ENCODE peak calls at places on chromosomes 12 and 14, in five cellular contexts. One of them, this sample, is unnamed.

GRCh38 chr12:106417926-106418910 is 60.7 kb downstream of the POLR3B start:
- DNase-seq in breast epithelium: no peak
- DNase-seq in HCT116: peak; percentile 51
- DNase-seq in stomach: no peak
- DNase-seq in transverse colon: no peak
- DNase-seq in this sample: no peak

GRCh38 chr14:53195949-53196348 is 42.8 kb upstream of the DDHD1 start:
- DNase-seq in breast epithelium: no peak
- DNase-seq in HCT116: no peak
- DNase-seq in stomach: no peak
- DNase-seq in transverse colon: no peak
- DNase-seq in this sample: no peak

GRCh38 chr12:28460420-28461130 is 270.3 kb downstream of the CCDC91 start:
- DNase-seq in breast epithelium: no peak
- DNase-seq in HCT116: no peak
- DNase-seq in stomach: no peak
- DNase-seq in transverse colon: no peak
- DNase-seq in this sample: peak; percentile 60

GRCh38 chr14:73740921-73741326 is 26.7 kb upstream of the PNMA1 start:
- DNase-seq in breast epithelium: peak; percentile 77
- DNase-seq in HCT116: peak; percentile 61
- DNase-seq in stomach: peak; percentile 92
- DNase-seq in transverse colon: peak; percentile 92
- DNase-seq in this sample: peak; percentile 64

GRCh38 chr14:91409991-91410401 is 7.6 kb downstream of the CCDC88C start:
- DNase-seq in breast epithelium: no peak
- DNase-seq in HCT116: no peak
- DNase-seq in stomach: no peak
- DNase-seq in transverse colon: no peak
- DNase-seq in this sample: no peak

GRCh38 chr12:12561305-12562015 is 1.2 kb downstream of the DUSP16 start:
- DNase-seq in breast epithelium: peak; percentile 62
- DNase-seq in HCT116: no peak
- DNase-seq in stomach: peak; percentile 69
- DNase-seq in transverse colon: peak; percentile 64
- DNase-seq in this sample: peak; percentile 62

GRCh38 chr12:71469235-71469873 is 29.8 kb downstream of the LGR5 start:
- DNase-seq in breast epithelium: no peak
- DNase-seq in HCT116: peak; percentile 44
- DNase-seq in stomach: no peak
- DNase-seq in transverse colon: no peak
- DNase-seq in this sample: peak; percentile 30

GRCh38 chr14:90846511-90846910 is 30.3 kb upstream of the TTC7B start:
- DNase-seq in breast epithelium: no peak
- DNase-seq in HCT116: no peak
- DNase-seq in stomach: no peak
- DNase-seq in transverse colon: no peak
- DNase-seq in this sample: no peak

GRCh38 chr12:102417055-102417454 is 63.3 kb downstream of the IGF1 start:
- DNase-seq in breast epithelium: no peak
- DNase-seq in HCT116: no peak
- DNase-seq in stomach: no peak
- DNase-seq in transverse colon: no peak
- DNase-seq in this sample: no peak

GRCh38 chr12:56629459-56630179 is 507 bp downstream of the BAZ2A start:
- DNase-seq in breast epithelium: peak; percentile 37
- DNase-seq in HCT116: no peak
- DNase-seq in stomach: no peak
- DNase-seq in transverse colon: peak; percentile 39
- DNase-seq in this sample: peak; percentile 34

GRCh38 chr12:56628671-56629458 is 1.3 kb downstream of the BAZ2A start:
- DNase-seq in breast epithelium: peak; percentile 56
- DNase-seq in HCT116: no peak
- DNase-seq in stomach: peak; percentile 70
- DNase-seq in transverse colon: peak; percentile 79
- DNase-seq in this sample: peak; percentile 66

GRCh38 chr12:56631790-56632700 is 1.9 kb upstream of the BAZ2A start:
- DNase-seq in breast epithelium: peak; percentile 67
- DNase-seq in HCT116: no peak
- DNase-seq in stomach: peak; percentile 82
- DNase-seq in transverse colon: peak; percentile 89
- DNase-seq in this sample: peak; percentile 83

GRCh38 chr12:56632701-56633464 is 2.8 kb upstream of the BAZ2A start:
- DNase-seq in breast epithelium: no peak
- DNase-seq in HCT116: no peak
- DNase-seq in stomach: no peak
- DNase-seq in transverse colon: no peak
- DNase-seq in this sample: no peak

GRCh38 chr12:56630180-56630632 is at the start of gene BAZ2A:
- DNase-seq in breast epithelium: peak; percentile 78
- DNase-seq in HCT116: peak; percentile 45
- DNase-seq in stomach: peak; percentile 90
- DNase-seq in transverse colon: peak; percentile 93
- DNase-seq in this sample: peak; percentile 99
- TF ChIP-seq POLR2AphosphoS5 in breast epithelium: no peak
- TF ChIP-seq POLR2AphosphoS5 in HCT116: peak; percentile 65
- TF ChIP-seq POLR2AphosphoS5 in stomach: peak; percentile 80
- TF ChIP-seq POLR2AphosphoS5 in transverse colon: peak; percentile 42
- TF ChIP-seq POLR2AphosphoS5 in this sample: peak; percentile 64

GRCh38 chr12:123064356-123064755 is 83.9 kb downstream of the ARL6IP4 start:
- DNase-seq in breast epithelium: no peak
- DNase-seq in HCT116: no peak
- DNase-seq in stomach: no peak
- DNase-seq in transverse colon: peak; percentile 36
- DNase-seq in this sample: no peak

GRCh38 chr12:123063535-123063934 is 83.1 kb downstream of the ARL6IP4 start:
- DNase-seq in breast epithelium: no peak
- DNase-seq in HCT116: no peak
- DNase-seq in stomach: no peak
- DNase-seq in transverse colon: no peak
- DNase-seq in this sample: peak; percentile 89

GRCh38 chr12:123067654-123068053 is 83.2 kb downstream of the PITPNM2 start:
- DNase-seq in breast epithelium: no peak
- DNase-seq in HCT116: no peak
- DNase-seq in stomach: no peak
- DNase-seq in transverse colon: no peak
- DNase-seq in this sample: no peak

GRCh38 chr12:123064885-123065619 is 84.6 kb downstream of the ARL6IP4 start:
- DNase-seq in breast epithelium: no peak
- DNase-seq in HCT116: no peak
- DNase-seq in stomach: no peak
- DNase-seq in transverse colon: no peak
- DNase-seq in this sample: no peak

DNA sequence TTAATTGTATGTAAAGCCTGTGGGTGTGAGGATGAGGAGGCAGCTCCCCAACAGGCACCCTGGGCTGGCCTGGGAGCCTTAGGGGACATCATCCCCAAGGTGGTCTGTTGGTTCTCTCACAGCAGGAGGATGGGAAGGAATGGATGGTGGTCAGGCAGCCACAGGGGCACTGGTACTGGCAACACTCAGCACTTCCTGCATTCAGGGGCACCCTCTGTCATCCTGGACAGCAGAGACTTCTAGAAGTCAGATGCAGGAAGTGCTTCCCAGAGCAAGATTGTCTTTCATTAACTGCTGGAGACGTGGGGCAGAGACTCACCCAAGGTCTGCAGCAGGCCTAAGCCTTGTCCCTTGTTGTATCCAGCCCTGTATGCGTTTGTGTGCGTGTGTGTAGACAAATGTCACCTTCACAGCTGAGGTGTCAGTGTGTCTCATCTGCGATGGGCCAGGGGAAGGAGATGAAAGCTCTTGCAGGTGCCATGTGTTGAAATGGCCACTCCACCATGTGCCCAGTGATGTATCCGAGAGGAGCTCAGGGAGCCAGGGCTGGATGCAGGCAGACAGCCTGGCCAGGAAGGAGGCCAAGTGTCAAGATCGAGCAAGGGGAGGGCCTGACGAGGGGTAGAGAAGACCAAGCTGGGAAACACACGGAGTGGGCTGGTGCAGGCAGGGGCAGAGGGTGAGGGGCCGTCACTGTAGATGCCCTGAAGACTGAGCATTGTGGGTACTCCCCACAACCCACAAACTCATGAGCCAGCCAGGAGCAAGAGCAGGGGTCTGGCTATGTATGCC is 85.0 kb downstream of the PITPNM2 start:
- DNase-seq in breast epithelium: no peak
- DNase-seq in HCT116: no peak
- DNase-seq in stomach: no peak
- DNase-seq in transverse colon: no peak
- DNase-seq in this sample: no peak
- TF ChIP-seq POLR2AphosphoS5 in breast epithelium: no peak
- TF ChIP-seq POLR2AphosphoS5 in HCT116: no peak
- TF ChIP-seq POLR2AphosphoS5 in stomach: no peak
- TF ChIP-seq POLR2AphosphoS5 in transverse colon: no peak
- TF ChIP-seq POLR2AphosphoS5 in this sample: no peak

GRCh38 chr14:23063601-23064000 is 6.3 kb upstream of the CDH24 start:
- DNase-seq in breast epithelium: no peak
- DNase-seq in HCT116: no peak
- DNase-seq in stomach: no peak
- DNase-seq in transverse colon: no peak
- DNase-seq in this sample: no peak
- TF ChIP-seq POLR2AphosphoS5 in breast epithelium: no peak
- TF ChIP-seq POLR2AphosphoS5 in HCT116: no peak
- TF ChIP-seq POLR2AphosphoS5 in stomach: no peak
- TF ChIP-seq POLR2AphosphoS5 in transverse colon: no peak
- TF ChIP-seq POLR2AphosphoS5 in this sample: no peak

GRCh38 chr14:71650187-71650586 is 282.0 kb upstream of the RGS6 start:
- DNase-seq in breast epithelium: no peak
- DNase-seq in HCT116: no peak
- DNase-seq in stomach: no peak
- DNase-seq in transverse colon: no peak
- DNase-seq in this sample: no peak

GRCh38 chr14:71645656-71646055 is 286.6 kb upstream of the RGS6 start:
- DNase-seq in breast epithelium: no peak
- DNase-seq in HCT116: no peak
- DNase-seq in stomach: no peak
- DNase-seq in transverse colon: no peak
- DNase-seq in this sample: no peak

GRCh38 chr14:71646518-71646917 is 285.7 kb upstream of the RGS6 start:
- DNase-seq in breast epithelium: no peak
- DNase-seq in HCT116: no peak
- DNase-seq in stomach: no peak
- DNase-seq in transverse colon: no peak
- DNase-seq in this sample: no peak

GRCh38 chr14:71648725-71649124 is 283.5 kb upstream of the RGS6 start:
- DNase-seq in breast epithelium: no peak
- DNase-seq in HCT116: no peak
- DNase-seq in stomach: no peak
- DNase-seq in transverse colon: no peak
- DNase-seq in this sample: no peak

GRCh38 chr14:71647086-71647784 is 285.0 kb upstream of the RGS6 start:
- DNase-seq in breast epithelium: no peak
- DNase-seq in HCT116: peak; percentile 12
- DNase-seq in stomach: peak; percentile 34
- DNase-seq in transverse colon: peak; percentile 35
- DNase-seq in this sample: peak; percentile 95
- TF ChIP-seq POLR2AphosphoS5 in breast epithelium: no peak
- TF ChIP-seq POLR2AphosphoS5 in HCT116: no peak
- TF ChIP-seq POLR2AphosphoS5 in stomach: no peak
- TF ChIP-seq POLR2AphosphoS5 in transverse colon: no peak
- TF ChIP-seq POLR2AphosphoS5 in this sample: no peak

GRCh38 chr12:79552186-79552585 is 138.6 kb downstream of the PAWR start:
- DNase-seq in breast epithelium: peak; percentile 33
- DNase-seq in HCT116: no peak
- DNase-seq in stomach: no peak
- DNase-seq in transverse colon: no peak
- DNase-seq in this sample: no peak
- TF ChIP-seq POLR2AphosphoS5 in breast epithelium: no peak
- TF ChIP-seq POLR2AphosphoS5 in HCT116: no peak
- TF ChIP-seq POLR2AphosphoS5 in stomach: no peak
- TF ChIP-seq POLR2AphosphoS5 in transverse colon: no peak
- TF ChIP-seq POLR2AphosphoS5 in this sample: no peak

GRCh38 chr14:101184104-101184455 is 280.6 kb upstream of the RTL1 start:
- DNase-seq in breast epithelium: peak; percentile 7
- DNase-seq in HCT116: no peak
- DNase-seq in stomach: peak; percentile 10
- DNase-seq in transverse colon: no peak
- DNase-seq in this sample: no peak
- TF ChIP-seq POLR2AphosphoS5 in breast epithelium: no peak
- TF ChIP-seq POLR2AphosphoS5 in HCT116: no peak
- TF ChIP-seq POLR2AphosphoS5 in stomach: no peak
- TF ChIP-seq POLR2AphosphoS5 in transverse colon: no peak
- TF ChIP-seq POLR2AphosphoS5 in this sample: no peak

DNA sequence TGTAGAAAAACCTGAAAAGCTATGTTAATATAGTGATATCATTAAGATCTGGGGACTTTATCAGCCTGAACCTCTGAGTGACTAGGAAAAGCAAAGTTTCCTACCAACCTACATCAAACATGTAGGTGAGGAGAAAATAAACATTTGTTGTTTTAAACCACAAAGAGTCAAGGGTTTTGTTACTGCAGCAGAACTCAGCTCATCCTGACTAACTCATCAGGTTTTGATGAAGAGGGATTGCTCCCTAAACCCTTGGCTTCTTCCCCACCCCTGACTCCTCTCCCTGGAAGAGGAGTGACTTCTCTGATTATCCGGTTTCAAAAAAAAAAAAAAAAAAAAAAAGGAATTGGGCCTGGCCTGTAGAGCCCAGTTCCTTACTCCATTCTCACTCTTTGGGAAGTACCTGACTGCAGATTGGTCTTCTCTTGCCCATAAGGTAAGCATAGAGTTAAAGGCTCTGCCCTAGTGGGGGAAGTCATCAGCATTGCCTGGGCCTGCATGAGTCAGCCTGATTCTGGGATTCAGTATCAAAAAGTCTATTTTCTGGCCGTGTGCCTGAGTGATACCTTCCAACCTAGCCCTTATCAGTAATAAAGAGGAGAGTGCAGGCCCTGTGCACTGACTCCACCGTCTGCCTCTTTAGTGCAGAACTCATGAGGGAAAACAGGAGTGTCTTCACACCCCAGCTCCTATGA is 16.9 kb downstream of the BDKRB1 start:
- DNase-seq in breast epithelium: no peak
- DNase-seq in HCT116: no peak
- DNase-seq in stomach: no peak
- DNase-seq in transverse colon: no peak
- DNase-seq in this sample: no peak
- TF ChIP-seq POLR2AphosphoS5 in breast epithelium: no peak
- TF ChIP-seq POLR2AphosphoS5 in HCT116: no peak
- TF ChIP-seq POLR2AphosphoS5 in stomach: peak; percentile 23
- TF ChIP-seq POLR2AphosphoS5 in transverse colon: no peak
- TF ChIP-seq POLR2AphosphoS5 in this sample: no peak

This sample was measured in GM23338.